ENCODE peak calls at places on chromosomes 11 and 22, in four cellular contexts. Q is breast epithelium, N is progenitor cell of endocrine pancreas, T is HFFc6. W is an unnamed sample.

GRCh38 chr11:43269229-43269928 is 42.4 kb upstream of the API5 start:
- DNase-seq in Q (no peak), N (no peak), T (no peak), W (no peak)

GRCh38 chr11:119717839-119718534 is 11.0 kb downstream of the NECTIN1 start:
- DNase-seq in Q (no peak), N (no peak), T (no peak), W (no peak)

GRCh38 chr11:63944987-63945386 is 6.2 kb downstream of the NAA40 start:
- DNase-seq in Q (no peak), N (no peak), T (no peak), W (no peak)

GRCh38 chr22:36578619-36579018 is 49.7 kb upstream of the EIF3D start:
- DNase-seq in Q (peak), N (no peak), T (no peak), W (no peak)

GRCh38 chr11:1530686-1531256 is 41.3 kb downstream of the DUSP8 start:
- DNase-seq in Q (no peak), N (no peak), T (no peak), W (no peak)

GRCh38 chr22:42945736-42946135 is 69.2 kb downstream of the PACSIN2 start:
- DNase-seq in Q (no peak), N (no peak), T (no peak), W (no peak)

GRCh38 chr11:112334381-112334780 is 73.7 kb upstream of the PLET1 start:
- DNase-seq in Q (no peak), N (no peak), T (no peak), W (no peak)

GRCh38 chr22:24992946-24993345 is 40.4 kb downstream of the KIAA1671 start:
- DNase-seq in Q (no peak), N (no peak), T (no peak), W (no peak)

GRCh38 chr11:59778122-59778521 is 22.9 kb downstream of the STX3 start:
- DNase-seq in Q (no peak), N (no peak), T (no peak), W (no peak)

GRCh38 chr11:46918087-46918751 is at the start of gene LRP4:
- DNase-seq in Q (no peak), N (peak), T (no peak), W (no peak)

GRCh38 chr11:111452817-111453607 is 59.2 kb downstream of the BTG4 start:
- DNase-seq in Q (no peak), N (no peak), T (no peak), W (no peak)

GRCh38 chr11:61743486-61744095 is 8.8 kb upstream of the MYRF start:
- DNase-seq in Q (no peak), N (no peak), T (no peak), W (no peak)

GRCh38 chr11:446886-447285 is 3.2 kb upstream of the PTDSS2 start:
- DNase-seq in Q (no peak), N (no peak), T (no peak), W (no peak)

GRCh38 chr11:33055361-33055760 is 16.0 kb downstream of the TCP11L1 start:
- DNase-seq in Q (no peak), N (no peak), T (no peak), W (no peak)

GRCh38 chr11:47083913-47084312 is 92.8 kb downstream of the ARFGAP2 start:
- DNase-seq in Q (no peak), N (no peak), T (peak), W (no peak)

GRCh38 chr11:71212871-71213559 is 39.4 kb downstream of the SHANK2 start:
- DNase-seq in Q (peak), N (no peak), T (no peak), W (no peak)

GRCh38 chr11:64765291-64765803 is 5.6 kb upstream of the PYGM start:
- DNase-seq in Q (peak), N (no peak), T (no peak), W (no peak)

GRCh38 chr11:26537341-26537740 is 34.7 kb downstream of the MUC15 start:
- DNase-seq in Q (no peak), N (no peak), T (no peak), W (no peak)

GRCh38 chr22:22682196-22682595 is 37.8 kb downstream of the GGTLC2 start:
- DNase-seq in Q (no peak), N (no peak), T (no peak), W (no peak)

GRCh38 chr22:31947296-31947695 is 3.0 kb downstream of the YWHAH start:
- DNase-seq in Q (no peak), N (no peak), T (no peak), W (no peak)

GRCh38 chr11:46006418-46007070 is 84.1 kb downstream of the LARGE2 start:
- DNase-seq in Q (no peak), N (no peak), T (peak), W (no peak)

GRCh38 chr22:22243033-22243680 is 1.4 kb upstream of the VPREB1 start:
- DNase-seq in Q (no peak), N (no peak), T (no peak), W (no peak)